ENCODE peak calls at places on chromosomes 4 and X, in ten cellular contexts. H, F, P, W, N, L, M, G, J and K are unnamed samples.

GRCh38 chr4:103012085-103012484 is 7.4 kb downstream of the SLC9B1 start:
- DNase-seq in H (no peak), F (no peak), P (no peak), W (no peak), N (no peak), L (no peak), M (no peak), G (no peak), J (no peak), K (no peak)

GRCh38 chr4:26468977-26469376 is 21.3 kb downstream of the CCKAR start:
- DNase-seq in H (no peak), F (no peak), P (no peak), W (no peak), N (no peak), L (no peak), M (no peak), G (no peak), J (no peak), K (no peak)

GRCh38 chr4:17758459-17758858 is 23.0 kb downstream of the FAM184B start:
- DNase-seq in H (no peak), F (no peak), P (no peak), W (no peak), N (no peak), L (no peak), M (no peak), G (no peak), J (no peak), K (no peak)

GRCh38 chr4:26197018-26197779 is 123.6 kb upstream of the RBPJ start:
- DNase-seq in H (no peak), F (no peak), P (no peak), W (peak; percentile 56), N (peak; percentile 93), L (peak; percentile 31), M (peak; percentile 89), G (no peak), J (no peak), K (peak; percentile 35)

GRCh38 chrX:33725556-33726232 is 406.4 kb downstream of the FAM47A start:
- DNase-seq in H (no peak), F (peak; percentile 39), P (no peak), W (no peak), N (no peak), L (no peak), M (no peak), G (peak; percentile 16), J (no peak), K (no peak)

GRCh38 chrX:122475306-122475705 is 708.8 kb upstream of the GRIA3 start:
- DNase-seq in H (no peak), F (no peak), P (no peak), W (no peak), N (no peak), L (no peak), M (no peak), G (no peak), J (no peak), K (no peak)

GRCh38 chr4:81454498-81454897 is 17.2 kb downstream of the RASGEF1B start:
- DNase-seq in H (no peak), F (no peak), P (no peak), W (no peak), N (no peak), L (peak; percentile 35), M (no peak), G (no peak), J (no peak), K (no peak)

GRCh38 chrX:123424546-123424945 is 240.5 kb downstream of the GRIA3 start:
- DNase-seq in H (no peak), F (no peak), P (no peak), W (no peak), N (peak; percentile 8), L (no peak), M (peak; percentile 52), G (no peak), J (no peak), K (no peak)

GRCh38 chr4:87838207-87838606 is 5.4 kb downstream of the MEPE start:
- DNase-seq in H (no peak), F (no peak), P (no peak), W (no peak), N (no peak), L (no peak), M (no peak), G (no peak), J (no peak), K (no peak)

GRCh38 chr4:118994030-118994429 is 105.4 kb downstream of the SYNPO2 start:
- DNase-seq in H (no peak), F (no peak), P (no peak), W (no peak), N (no peak), L (peak; percentile 41), M (no peak), G (no peak), J (no peak), K (peak; percentile 38)

GRCh38 chrX:24479924-24480722 is 15.0 kb downstream of the PDK3 start:
- DNase-seq in H (no peak), F (no peak), P (no peak), W (peak; percentile 26), N (no peak), L (peak; percentile 74), M (peak; percentile 81), G (peak; percentile 4), J (no peak), K (no peak)

GRCh38 chr4:160947653-160948052 is 1216.1 kb downstream of the FSTL5 start:
- DNase-seq in H (no peak), F (no peak), P (no peak), W (no peak), N (no peak), L (no peak), M (no peak), G (no peak), J (no peak), K (no peak)

GRCh38 chr4:6288871-6289270 is 19.2 kb downstream of the WFS1 start:
- DNase-seq in H (no peak), F (no peak), P (no peak), W (no peak), N (no peak), L (no peak), M (no peak), G (no peak), J (no peak), K (no peak)

GRCh38 chr4:144356941-144357381 is 216.4 kb upstream of the GYPA start:
- DNase-seq in H (no peak), F (no peak), P (no peak), W (no peak), N (no peak), L (no peak), M (no peak), G (peak; percentile 13), J (no peak), K (no peak)

GRCh38 chr4:38501698-38502097 is 162.3 kb upstream of the KLF3 start:
- DNase-seq in H (no peak), F (no peak), P (no peak), W (no peak), N (no peak), L (no peak), M (no peak), G (no peak), J (no peak), K (no peak)

GRCh38 chr4:123121241-123121907 is 199.0 kb upstream of the NUDT6 start:
- DNase-seq in H (no peak), F (no peak), P (no peak), W (no peak), N (peak; percentile 85), L (no peak), M (no peak), G (peak; percentile 50), J (no peak), K (no peak)

GRCh38 chr4:150896513-150896912 is 118.6 kb downstream of the LRBA start:
- DNase-seq in H (no peak), F (no peak), P (no peak), W (no peak), N (no peak), L (no peak), M (no peak), G (no peak), J (no peak), K (no peak)

GRCh38 chr4:48698029-48698901 is 81.8 kb downstream of the FRYL start:
- DNase-seq in H (no peak), F (no peak), P (no peak), W (no peak), N (peak; percentile 75), L (peak; percentile 67), M (no peak), G (peak; percentile 87), J (peak; percentile 74), K (peak; percentile 69)
- TF ChIP-seq POLR2AphosphoS5 in H (no peak), F (no peak), P (no peak), W (no peak), N (no peak), L (no peak), M (no peak), G (no peak), J (no peak), K (peak; percentile 57)

DNA sequence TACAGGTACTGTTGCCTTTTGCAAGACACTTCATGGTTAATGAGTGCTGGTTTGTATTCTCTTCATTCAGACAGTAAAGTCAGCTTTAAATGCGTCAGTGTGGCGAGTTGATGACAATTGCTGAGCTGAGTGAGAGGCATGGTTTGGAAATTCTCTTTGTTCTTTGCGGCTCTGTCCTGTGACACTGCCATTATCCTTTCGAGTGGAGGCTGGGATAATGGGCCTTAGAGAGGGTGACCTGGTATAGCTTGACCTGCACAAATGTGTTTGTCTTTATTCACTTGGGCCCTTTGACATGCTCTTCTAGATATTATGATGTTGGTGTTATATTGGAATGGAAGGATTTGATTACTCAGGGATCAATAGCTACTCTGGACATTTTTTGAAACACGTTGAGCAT is 208.5 kb upstream of the FAT1 start:
- DNase-seq in H (no peak), F (no peak), P (no peak), W (no peak), N (no peak), L (no peak), M (no peak), G (no peak), J (no peak), K (no peak)
- H3K27ac ChIP-seq in H (no peak overlapping the region), F (no peak overlapping the region), P (no peak overlapping the region), W (no peak overlapping the region), N (no peak overlapping the region), L (peak overlapping the region; percentile 74), M (no peak overlapping the region), G (no peak overlapping the region), J (no peak overlapping the region), K (no peak overlapping the region)

DNA sequence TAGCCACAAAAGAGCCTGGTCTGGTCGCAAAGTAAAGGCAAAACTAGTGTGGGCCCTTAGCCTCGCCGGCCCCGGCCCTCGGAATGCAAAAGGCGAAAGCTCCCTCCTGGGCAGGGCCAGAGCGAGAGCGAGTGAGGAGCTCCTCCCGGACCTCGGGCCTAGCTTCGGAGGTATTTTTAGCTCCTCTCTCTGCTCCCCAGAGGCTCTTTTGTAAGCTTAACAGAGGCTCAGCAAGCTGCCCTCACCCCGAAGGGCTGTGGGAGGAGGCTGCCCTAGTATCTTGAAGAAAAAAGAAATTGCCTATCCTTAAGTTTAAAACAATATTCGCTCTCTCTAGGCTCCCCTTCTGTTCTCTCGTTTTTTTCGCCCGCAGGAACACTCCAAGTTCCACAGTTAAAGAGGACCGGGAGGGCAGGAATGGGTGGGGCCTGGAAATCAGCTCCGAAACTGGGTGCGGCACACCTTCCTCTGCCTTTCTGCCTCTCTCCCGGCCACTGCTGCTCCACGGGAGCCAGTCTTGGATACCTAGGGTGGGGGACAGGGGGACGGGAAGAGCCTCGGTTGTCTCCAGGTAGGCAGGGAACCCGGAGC is 12.2 kb downstream of the HAND2 start:
- DNase-seq in H (no peak), F (peak; percentile 75), P (peak; percentile 51), W (no peak), N (no peak), L (peak; percentile 50), M (no peak), G (no peak), J (no peak), K (no peak)
- TF ChIP-seq POLR2AphosphoS5 in H (no peak), F (no peak), P (peak; percentile 59), W (no peak), N (no peak), L (no peak), M (no peak), G (no peak), J (no peak), K (no peak)

GRCh38 chr4:148986951-148987350 is 544.7 kb upstream of the NR3C2 start:
- DNase-seq in H (no peak), F (no peak), P (no peak), W (peak; percentile 20), N (no peak), L (peak; percentile 40), M (no peak), G (peak; percentile 3), J (no peak), K (no peak)
- H3K27ac ChIP-seq in H (no peak overlapping the region), F (no peak overlapping the region), P (no peak overlapping the region), W (peak overlapping the region; percentile 56), N (no peak overlapping the region), L (peak overlapping the region; percentile 42), M (no peak overlapping the region), G (no peak overlapping the region), J (no peak overlapping the region), K (no peak overlapping the region)